ENCODE peak calls at places on chromosomes 5 and 9, in four cellular contexts. N is GM12865, L is cardiac muscle cell, R is HCT116. D is an unnamed sample.
A peak's percentile ranks its signal among the peaks of the same experiment; 100 is the strongest.

GRCh38 chr5:122220498-122220897 is 91.2 kb downstream of the ZNF474 start:
- DNase-seq in N (no peak), L (no peak), R (no peak), D (no peak)

GRCh38 chr9:14517154-14517906 is 175.9 kb downstream of the ZDHHC21 start:
- DNase-seq in N (no peak), L (no peak), R (no peak), D (no peak)

GRCh38 chr9:35395076-35395675 is 94.7 kb upstream of the RUSC2 start:
- DNase-seq in N (no peak), L (no peak), R (no peak), D (no peak)

GRCh38 chr5:143008809-143009521 is 238.8 kb downstream of the ARHGAP26 start:
- DNase-seq in N (peak; percentile 91), L (peak; percentile 74), R (peak; percentile 79), D (no peak)

GRCh38 chr9:4969130-4969529 is 15.9 kb upstream of the JAK2 start:
- DNase-seq in N (no peak), L (no peak), R (no peak), D (no peak)

GRCh38 chr9:87381050-87381711 is 116.5 kb upstream of the DAPK1 start:
- DNase-seq in N (no peak), L (peak; percentile 94), R (no peak), D (no peak)

GRCh38 chr9:92289708-92290390 is 3.6 kb downstream of the IARS1 start:
- DNase-seq in N (no peak), L (peak; percentile 37), R (no peak), D (no peak)

GRCh38 chr5:120683580-120683979 is 219.5 kb downstream of the PRR16 start:
- DNase-seq in N (no peak), L (no peak), R (no peak), D (no peak)

GRCh38 chr9:96868709-96869108 is 14.4 kb upstream of the ZNF782 start:
- DNase-seq in N (no peak), L (no peak), R (no peak), D (no peak)

GRCh38 chr9:127418037-127418471 is 6.1 kb upstream of the ZNF79 start:
- DNase-seq in N (peak; percentile 36), L (peak; percentile 12), R (peak; percentile 15), D (peak; percentile 67)

GRCh38 chr5:174692982-174693422 is 31.4 kb upstream of the MSX2 start:
- DNase-seq in N (no peak), L (no peak), R (no peak), D (peak; percentile 34)

GRCh38 chr9:93125331-93125894 is 8.6 kb downstream of the NINJ1 start:
- DNase-seq in N (no peak), L (no peak), R (no peak), D (no peak)

GRCh38 chr9:111720170-111720569 is 58.8 kb downstream of the GNG10 start:
- DNase-seq in N (no peak), L (peak; percentile 20), R (no peak), D (no peak)

GRCh38 chr9:970310-971002 is 6.0 kb upstream of the DMRT3 start:
- DNase-seq in N (no peak), L (no peak), R (no peak), D (peak; percentile 50)

GRCh38 chr9:131485728-131486381 is 16.9 kb upstream of the POMT1 start:
- DNase-seq in N (no peak), L (no peak), R (no peak), D (no peak)

GRCh38 chr5:179762781-179763176 is 30.2 kb downstream of the MAML1 start:
- DNase-seq in N (no peak), L (peak; percentile 32), R (no peak), D (no peak)

GRCh38 chr9:1604942-1605560 is 410.1 kb upstream of the SMARCA2 start:
- DNase-seq in N (peak; percentile 70), L (peak; percentile 62), R (no peak), D (no peak)

GRCh38 chr5:3827624-3828023 is 232.0 kb downstream of the IRX1 start:
- DNase-seq in N (no peak), L (no peak), R (no peak), D (no peak)

GRCh38 chr9:91643474-91644102 is 220.0 kb upstream of the NFIL3 start:
- DNase-seq in N (no peak), L (no peak), R (no peak), D (no peak)

GRCh38 chr5:97094579-97095317 is 47.7 kb downstream of the LIX1 start:
- DNase-seq in N (peak; percentile 87), L (no peak), R (no peak), D (no peak)

GRCh38 chr5:175706499-175706898 is 48.6 kb downstream of the HRH2 start:
- DNase-seq in N (no peak), L (no peak), R (no peak), D (no peak)

GRCh38 chr5:141811287-141812155 is 66.7 kb downstream of the PCDH1 start:
- DNase-seq in N (peak; percentile 33), L (no peak), R (no peak), D (peak; percentile 70)

GRCh38 chr9:83423815-83424707 is 114.1 kb downstream of the FRMD3 start:
- DNase-seq in N (no peak), L (no peak), R (no peak), D (no peak)

GRCh38 chr5:172800088-172800551 is 29.1 kb upstream of the DUSP1 start:
- DNase-seq in N (no peak), L (peak; percentile 95), R (no peak), D (no peak)

GRCh38 chr5:52725065-52725746 is 62.5 kb upstream of the ITGA1 start:
- DNase-seq in N (peak; percentile 69), L (no peak), R (no peak), D (no peak)

GRCh38 chr5:135208555-135209494 is 174.8 kb upstream of the PITX1 start:
- DNase-seq in N (no peak), L (peak; percentile 95), R (peak; percentile 68), D (no peak)

GRCh38 chr9:2621678-2622360 is at the start of gene VLDLR:
- DNase-seq in N (peak; percentile 33), L (peak; percentile 39), R (no peak), D (peak; percentile 77)

GRCh38 chr9:2837915-2838314 is 6.0 kb downstream of the PUM3 start:
- DNase-seq in N (no peak), L (peak; percentile 59), R (no peak), D (no peak)

GRCh38 chr5:172603425-172603824 is 37.6 kb upstream of the NEURL1B start:
- DNase-seq in N (no peak), L (peak; percentile 58), R (no peak), D (no peak)

GRCh38 chr9:26955222-26955903 is 849 bp upstream of the IFT74 start:
- DNase-seq in N (peak; percentile 14), L (peak; percentile 35), R (no peak), D (no peak)

GRCh38 chr5:84091400-84091799 is 293.3 kb downstream of the EDIL3 start:
- DNase-seq in N (peak; percentile 2), L (no peak), R (no peak), D (no peak)

GRCh38 chr5:171520300-171521170 is 101.1 kb downstream of the FGF18 start:
- DNase-seq in N (no peak), L (peak; percentile 43), R (no peak), D (peak; percentile 60)

GRCh38 chr5:156529902-156530301 is 202.9 kb downstream of the SGCD start:
- DNase-seq in N (no peak), L (peak; percentile 1), R (no peak), D (no peak)

GRCh38 chr5:91357806-91358205 is 25.3 kb downstream of the ARRDC3 start:
- DNase-seq in N (no peak), L (peak; percentile 39), R (no peak), D (no peak)

DNA sequence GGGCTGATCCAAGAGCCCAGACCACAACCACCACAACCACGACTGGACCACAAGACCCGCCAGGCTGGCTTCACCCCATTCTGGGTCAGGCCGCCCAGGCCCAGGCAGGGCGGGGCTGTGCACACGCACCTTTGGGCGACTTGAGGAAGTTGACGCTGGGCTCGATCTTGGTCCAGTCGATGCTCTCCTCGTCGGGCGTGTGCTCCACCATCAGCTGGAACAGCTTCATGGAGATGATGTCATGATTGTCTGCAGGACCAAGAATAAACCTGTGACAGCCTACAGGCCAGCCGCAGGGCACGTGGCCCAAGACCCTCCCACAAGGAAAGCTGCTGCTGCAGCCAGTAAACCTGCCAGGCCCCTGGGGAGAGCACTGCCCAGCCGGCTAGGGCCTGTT is 17.3 kb downstream of the LMAN2 start:
- DNase-seq in N (no peak), L (no peak), R (no peak), D (no peak)
- TF ChIP-seq CTCF in N (no peak), L (no peak), R (no peak), D (no peak)

GRCh38 chr5:104283158-104283557 is 720.6 kb upstream of the NUDT12 start:
- DNase-seq in N (no peak), L (no peak), R (no peak), D (no peak)
- TF ChIP-seq CTCF in N (no peak), L (no peak), R (no peak), D (no peak)

GRCh38 chr5:44868541-44868940 is 59.8 kb downstream of the MRPS30 start:
- DNase-seq in N (no peak), L (no peak), R (no peak), D (no peak)

GRCh38 chr5:44860267-44860666 is 51.5 kb downstream of the MRPS30 start:
- DNase-seq in N (no peak), L (no peak), R (no peak), D (peak; percentile 24)

GRCh38 chr5:44862808-44863207 is 54.1 kb downstream of the MRPS30 start:
- DNase-seq in N (peak; percentile 30), L (no peak), R (peak; percentile 41), D (no peak)
- TF ChIP-seq CTCF in N (peak; percentile 33), L (no peak), R (peak; percentile 65), D (peak; percentile 50)

GRCh38 chr5:176743136-176743827 is 67.1 kb upstream of the UNC5A start:
- DNase-seq in N (no peak), L (no peak), R (no peak), D (peak; percentile 47)

GRCh38 chr5:176742246-176743105 is 67.9 kb upstream of the UNC5A start:
- DNase-seq in N (no peak), L (no peak), R (no peak), D (no peak)

GRCh38 chr5:176743828-176744583 is 66.4 kb upstream of the UNC5A start:
- DNase-seq in N (no peak), L (no peak), R (no peak), D (no peak)

GRCh38 chr5:176741566-176742211 is 68.7 kb upstream of the UNC5A start:
- DNase-seq in N (peak; percentile 13), L (no peak), R (no peak), D (no peak)

GRCh38 chr5:176744584-176744965 is 65.8 kb upstream of the UNC5A start:
- DNase-seq in N (no peak), L (no peak), R (no peak), D (no peak)
- TF ChIP-seq CTCF in N (peak; percentile 14), L (peak; percentile 38), R (peak; percentile 70), D (peak; percentile 68)

GRCh38 chr9:109098221-109098959 is 21.4 kb downstream of the TMEM245 start:
- DNase-seq in N (peak; percentile 37), L (peak; percentile 92), R (no peak), D (no peak)
- TF ChIP-seq CTCF in N (no peak), L (peak; percentile 45), R (peak; percentile 27), D (no peak)

DNA sequence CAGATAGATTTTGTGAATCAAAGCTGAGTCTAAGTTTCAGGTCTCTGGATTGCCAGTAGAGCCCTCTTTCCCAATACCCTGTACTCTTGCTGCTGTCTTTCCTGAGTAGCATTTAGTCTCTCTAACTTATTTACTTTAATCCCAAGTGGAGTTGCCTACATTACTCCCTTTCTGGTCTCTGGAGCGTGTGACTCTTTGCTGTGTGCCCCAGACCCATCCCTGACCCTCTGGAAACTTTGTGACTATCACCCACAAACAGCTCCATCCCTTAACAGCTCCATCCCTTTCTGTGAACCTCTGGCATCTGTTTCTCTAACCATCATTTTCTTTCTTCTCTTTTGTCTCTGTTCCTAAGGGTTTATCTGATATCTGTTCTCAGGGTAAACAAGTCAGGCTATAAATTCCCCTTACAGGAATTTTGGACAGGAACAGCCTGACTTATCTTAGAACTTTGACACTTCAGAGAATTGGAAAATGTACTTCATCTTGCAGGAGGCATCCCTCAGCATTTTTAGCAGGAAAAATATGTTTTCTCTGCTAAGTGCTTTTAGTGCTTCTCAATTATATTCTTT is 1167.1 kb upstream of the SEMA6A start:
- DNase-seq in N (no peak), L (no peak), R (no peak), D (no peak)
- TF ChIP-seq CTCF in N (no peak), L (no peak), R (no peak), D (no peak)

D was measured in glutamatergic neuron.